ENCODE peak calls at places on chromosome 17, in four cellular contexts. One of them, this sample, is unnamed.
A peak's percentile ranks its signal among the peaks of the same experiment; 100 is the strongest.

GRCh38 chr17:35892091-35892637 is 12.0 kb upstream of the CCL5 start:
- DNase-seq in neuronal stem cell: no peak
- DNase-seq in fibroblast of lung: peak; percentile 22
- DNase-seq in MM.1S: no peak
- DNase-seq in this sample: no peak

GRCh38 chr17:78665952-78666920 is 89.0 kb upstream of the DNAH17 start:
- DNase-seq in neuronal stem cell: no peak
- DNase-seq in MM.1S: no peak
- DNase-seq in fibroblast of lung: no peak
- DNase-seq in this sample: no peak

GRCh38 chr17:34566201-34566600 is 13.2 kb upstream of the TMEM132E start:
- DNase-seq in MM.1S: no peak
- DNase-seq in neuronal stem cell: no peak
- DNase-seq in fibroblast of lung: no peak
- DNase-seq in this sample: no peak

GRCh38 chr17:28092109-28092508 is 49.6 kb downstream of the NLK start:
- DNase-seq in fibroblast of lung: no peak
- DNase-seq in neuronal stem cell: no peak
- DNase-seq in MM.1S: no peak
- DNase-seq in this sample: no peak

GRCh38 chr17:20223808-20224328 is 214.7 kb downstream of the SPECC1 start:
- DNase-seq in MM.1S: no peak
- DNase-seq in neuronal stem cell: no peak
- DNase-seq in fibroblast of lung: peak; percentile 36
- DNase-seq in this sample: no peak

GRCh38 chr17:44917456-44917855 is 2.2 kb upstream of the GFAP start:
- DNase-seq in MM.1S: no peak
- DNase-seq in fibroblast of lung: no peak
- DNase-seq in neuronal stem cell: no peak
- DNase-seq in this sample: no peak

GRCh38 chr17:59893617-59894100 is 738 bp downstream of the RPS6KB1 start:
- DNase-seq in neuronal stem cell: peak; percentile 27
- DNase-seq in MM.1S: peak; percentile 54
- DNase-seq in fibroblast of lung: peak; percentile 21
- DNase-seq in this sample: no peak

GRCh38 chr17:27554152-27554551 is 76.8 kb upstream of the LGALS9 start:
- DNase-seq in neuronal stem cell: no peak
- DNase-seq in MM.1S: no peak
- DNase-seq in fibroblast of lung: peak; percentile 53
- DNase-seq in this sample: no peak

GRCh38 chr17:33871720-33872535 is 383.2 kb upstream of the CCL2 start:
- DNase-seq in neuronal stem cell: no peak
- DNase-seq in MM.1S: no peak
- DNase-seq in fibroblast of lung: peak; percentile 85
- DNase-seq in this sample: no peak

GRCh38 chr17:79970576-79971068 is 65.0 kb downstream of the TBC1D16 start:
- DNase-seq in neuronal stem cell: no peak
- DNase-seq in MM.1S: peak; percentile 67
- DNase-seq in fibroblast of lung: peak; percentile 39
- DNase-seq in this sample: no peak

GRCh38 chr17:72591500-72592241 is 470.9 kb downstream of the SOX9 start:
- DNase-seq in fibroblast of lung: peak; percentile 47
- DNase-seq in neuronal stem cell: peak; percentile 45
- DNase-seq in MM.1S: peak; percentile 37
- DNase-seq in this sample: no peak

GRCh38 chr17:235831-236640 is 54.6 kb upstream of the DOC2B start:
- DNase-seq in fibroblast of lung: no peak
- DNase-seq in neuronal stem cell: no peak
- DNase-seq in MM.1S: no peak
- DNase-seq in this sample: no peak

GRCh38 chr17:66964930-66965800 is 658 bp downstream of the CACNG4 start:
- DNase-seq in fibroblast of lung: no peak
- DNase-seq in MM.1S: no peak
- DNase-seq in neuronal stem cell: no peak
- DNase-seq in this sample: no peak

GRCh38 chr17:82644148-82644547 is 4.1 kb downstream of the WDR45B start:
- DNase-seq in neuronal stem cell: no peak
- DNase-seq in MM.1S: no peak
- DNase-seq in fibroblast of lung: no peak
- DNase-seq in this sample: no peak

GRCh38 chr17:68400404-68400735 is 56.9 kb downstream of the WIPI1 start:
- DNase-seq in neuronal stem cell: no peak
- DNase-seq in MM.1S: no peak
- DNase-seq in fibroblast of lung: no peak
- DNase-seq in this sample: no peak

GRCh38 chr17:62678214-62678919 is 50.9 kb downstream of the MRC2 start:
- DNase-seq in fibroblast of lung: no peak
- DNase-seq in neuronal stem cell: no peak
- DNase-seq in MM.1S: no peak
- DNase-seq in this sample: no peak

GRCh38 chr17:67546578-67547527 is 169.8 kb downstream of the PITPNC1 start:
- DNase-seq in neuronal stem cell: no peak
- DNase-seq in MM.1S: no peak
- DNase-seq in fibroblast of lung: peak; percentile 55
- DNase-seq in this sample: no peak

GRCh38 chr17:39118674-39119419 is 32.6 kb downstream of the PLXDC1 start:
- DNase-seq in MM.1S: peak; percentile 54
- DNase-seq in neuronal stem cell: no peak
- DNase-seq in fibroblast of lung: no peak
- DNase-seq in this sample: no peak

GRCh38 chr17:31787857-31788570 is 71.0 kb downstream of the COPRS start:
- DNase-seq in fibroblast of lung: peak; percentile 90
- DNase-seq in MM.1S: no peak
- DNase-seq in neuronal stem cell: no peak
- DNase-seq in this sample: no peak

GRCh38 chr17:32664936-32665583 is 178.3 kb downstream of the CDK5R1 start:
- DNase-seq in neuronal stem cell: no peak
- DNase-seq in MM.1S: no peak
- DNase-seq in fibroblast of lung: no peak
- DNase-seq in this sample: no peak

GRCh38 chr17:34133350-34133749 is 121.7 kb upstream of the CCL2 start:
- DNase-seq in MM.1S: no peak
- DNase-seq in fibroblast of lung: no peak
- DNase-seq in neuronal stem cell: no peak
- DNase-seq in this sample: no peak

GRCh38 chr17:76588182-76588581 is 2.5 kb upstream of the ST6GALNAC2 start:
- DNase-seq in neuronal stem cell: no peak
- DNase-seq in fibroblast of lung: no peak
- DNase-seq in MM.1S: no peak
- DNase-seq in this sample: no peak

GRCh38 chr17:696412-696811 is 18.2 kb downstream of the VPS53 start:
- DNase-seq in fibroblast of lung: no peak
- DNase-seq in MM.1S: no peak
- DNase-seq in neuronal stem cell: no peak
- DNase-seq in this sample: no peak

DNA sequence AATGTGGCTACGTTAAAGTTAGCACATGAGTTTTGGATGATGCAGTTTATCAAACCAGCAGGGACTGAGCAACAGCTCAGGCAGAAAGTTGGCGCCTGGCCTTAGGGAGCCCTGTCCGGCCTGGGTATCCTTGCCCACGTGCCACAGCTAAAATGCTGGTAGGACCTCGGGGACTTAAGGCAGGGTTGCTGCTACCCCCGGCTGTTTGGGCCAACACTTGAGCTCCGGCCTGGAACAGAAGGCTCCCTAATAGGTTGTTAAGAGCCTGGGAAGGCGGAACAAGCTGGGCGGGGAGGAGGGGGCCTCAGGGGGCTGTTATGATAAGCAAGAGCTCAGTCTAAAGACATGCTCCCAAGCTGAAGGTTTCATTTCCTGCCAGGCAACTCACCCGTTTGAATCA is 39.7 kb downstream of the CUEDC1 start:
- DNase-seq in neuronal stem cell: no peak
- DNase-seq in MM.1S: no peak
- DNase-seq in fibroblast of lung: no peak
- DNase-seq in this sample: no peak
- H3K4me1 ChIP-seq in neuronal stem cell: peaks cover 60% of the 10 kb centered on the region
- H3K4me1 ChIP-seq in MM.1S: no peaks in the 10 kb centered on the region
- H3K4me1 ChIP-seq in fibroblast of lung: peaks cover 10% of the 10 kb centered on the region
- H3K4me1 ChIP-seq in this sample: peaks cover 2% of the 10 kb centered on the region

GRCh38 chr17:70588003-70588402 is 418.7 kb downstream of the KCNJ2 start:
- DNase-seq in neuronal stem cell: no peak
- DNase-seq in MM.1S: no peak
- DNase-seq in fibroblast of lung: peak; percentile 65
- DNase-seq in this sample: no peak
- H3K27ac ChIP-seq in neuronal stem cell: no peak overlapping the region
- H3K27ac ChIP-seq in MM.1S: no peak overlapping the region
- H3K27ac ChIP-seq in fibroblast of lung: no peak overlapping the region
- H3K27ac ChIP-seq in this sample: no peak overlapping the region

GRCh38 chr17:81396278-81396721 is 1.0 kb downstream of the BAHCC1 start:
- DNase-seq in neuronal stem cell: no peak
- DNase-seq in fibroblast of lung: no peak
- DNase-seq in MM.1S: no peak
- DNase-seq in this sample: no peak
- H3K4me1 ChIP-seq in neuronal stem cell: peaks cover 27% of the 10 kb centered on the region
- H3K4me1 ChIP-seq in fibroblast of lung: peaks cover 28% of the 10 kb centered on the region
- H3K4me1 ChIP-seq in MM.1S: peaks cover 10% of the 10 kb centered on the region
- H3K4me1 ChIP-seq in this sample: peaks cover 8% of the 10 kb centered on the region

GRCh38 chr17:50578173-50578572 is 17.7 kb downstream of the CACNA1G start:
- DNase-seq in MM.1S: no peak
- DNase-seq in neuronal stem cell: no peak
- DNase-seq in fibroblast of lung: no peak
- DNase-seq in this sample: no peak

GRCh38 chr17:50577451-50577954 is 17.0 kb downstream of the CACNA1G start:
- DNase-seq in MM.1S: no peak
- DNase-seq in neuronal stem cell: no peak
- DNase-seq in fibroblast of lung: no peak
- DNase-seq in this sample: no peak

GRCh38 chr17:50581316-50581715 is 20.8 kb downstream of the CACNA1G start:
- DNase-seq in MM.1S: no peak
- DNase-seq in neuronal stem cell: no peak
- DNase-seq in fibroblast of lung: no peak
- DNase-seq in this sample: no peak

GRCh38 chr17:50580636-50581035 is 20.1 kb downstream of the CACNA1G start:
- DNase-seq in MM.1S: no peak
- DNase-seq in neuronal stem cell: no peak
- DNase-seq in fibroblast of lung: no peak
- DNase-seq in this sample: no peak

DNA sequence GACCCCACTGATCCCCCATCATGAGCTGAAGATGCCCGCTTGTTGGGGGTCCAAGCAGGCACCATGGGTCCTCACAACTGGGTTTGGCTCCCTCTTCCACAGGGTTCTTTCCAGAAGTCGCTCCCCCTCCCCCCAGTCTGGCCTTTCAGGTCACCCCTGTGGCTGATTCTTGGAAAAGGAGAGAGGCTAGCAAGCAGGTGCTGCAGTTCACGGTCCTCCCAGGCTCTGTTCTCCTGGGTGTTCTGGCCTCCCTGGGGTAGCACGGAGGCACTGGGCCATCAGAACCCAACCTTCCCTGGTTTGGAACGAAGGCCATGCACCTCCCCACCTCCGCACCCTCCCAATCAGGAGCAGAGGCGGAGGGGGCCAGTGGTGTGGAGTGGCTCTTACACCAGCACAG is 18.9 kb downstream of the CACNA1G start:
- DNase-seq in fibroblast of lung: no peak
- DNase-seq in neuronal stem cell: no peak
- DNase-seq in MM.1S: no peak
- DNase-seq in this sample: no peak
- H3K27ac ChIP-seq in fibroblast of lung: no peak overlapping the region
- H3K27ac ChIP-seq in neuronal stem cell: no peak overlapping the region
- H3K27ac ChIP-seq in MM.1S: no peak overlapping the region
- H3K27ac ChIP-seq in this sample: no peak overlapping the region

This sample was measured in iPS DF 6.9.